ENCODE peak calls at places on chromosomes 13 and 19, in six cellular contexts. H is H9, G is mesenchymal stem cell, T is IMR-90, P is H1, N is trophoblast cell. O is an unnamed sample.
A peak's percentile ranks its signal among the peaks of the same experiment; 100 is the strongest.

GRCh38 chr19:46296722-46297431 is at the start of gene HIF3A:
- DNase-seq in T (no peak), G (peak; percentile 91), N (no peak), H (peak; percentile 96), P (peak; percentile 82), O (peak; percentile 94)

GRCh38 chr13:107365466-107366215 is 797.7 kb upstream of the ARGLU1 start:
- DNase-seq in P (no peak), N (no peak), T (peak; percentile 83), H (no peak), G (peak; percentile 77), O (no peak)

GRCh38 chr19:2261438-2262172 is 5.4 kb upstream of the JSRP1 start:
- DNase-seq in H (no peak), N (no peak), P (no peak), T (no peak), G (no peak), O (no peak)

GRCh38 chr19:7230826-7231225 is 63.4 kb downstream of the INSR start:
- DNase-seq in N (no peak), T (no peak), H (no peak), P (no peak), G (no peak), O (no peak)

GRCh38 chr19:18439025-18439909 is 1.3 kb upstream of the ISYNA1 start:
- DNase-seq in N (peak; percentile 56), G (peak; percentile 63), H (no peak), T (peak; percentile 77), P (no peak), O (no peak)

GRCh38 chr13:96817336-96817941 is 176.8 kb downstream of the OXGR1 start:
- DNase-seq in P (no peak), H (no peak), G (peak; percentile 43), N (no peak), T (peak; percentile 10), O (peak; percentile 23)

GRCh38 chr19:1408300-1409203 is 1.2 kb downstream of the DAZAP1 start:
- DNase-seq in T (peak; percentile 50), G (peak; percentile 66), H (no peak), N (peak; percentile 68), P (no peak), O (peak; percentile 35)

GRCh38 chr13:25118371-25118770 is 22.4 kb downstream of the PABPC3 start:
- DNase-seq in T (no peak), H (no peak), G (no peak), N (no peak), P (no peak), O (no peak)

GRCh38 chr19:9914315-9915207 is 21.8 kb downstream of the OLFM2 start:
- DNase-seq in G (peak; percentile 87), T (peak; percentile 77), P (no peak), H (peak; percentile 87), N (peak; percentile 56), O (peak; percentile 79)

GRCh38 chr13:50268500-50268899 is 253.3 kb downstream of the KCNRG start:
- DNase-seq in T (peak; percentile 5), G (no peak), P (no peak), N (no peak), H (no peak), O (no peak)

GRCh38 chr13:53743906-53744305 is 715.3 kb downstream of the OLFM4 start:
- DNase-seq in P (no peak), H (no peak), G (no peak), T (no peak), N (no peak), O (no peak)

GRCh38 chr13:26847281-26847680 is 86.7 kb upstream of the GPR12 start:
- DNase-seq in G (no peak), H (peak; percentile 48), N (no peak), P (no peak), T (no peak), O (peak; percentile 15)

GRCh38 chr13:48216204-48216711 is 16.7 kb upstream of the ITM2B start:
- DNase-seq in N (no peak), P (no peak), H (no peak), G (no peak), T (no peak), O (no peak)

GRCh38 chr19:3479819-3480215 is 508 bp downstream of the SMIM24 start:
- DNase-seq in T (no peak), N (no peak), G (peak; percentile 37), P (no peak), H (peak; percentile 71), O (no peak)

GRCh38 chr19:932647-933552 is 7.1 kb downstream of the ARID3A start:
- DNase-seq in T (peak; percentile 94), P (no peak), N (peak; percentile 99), G (peak; percentile 95), H (peak; percentile 76), O (no peak)

GRCh38 chr13:35961461-35962220 is 169.5 kb downstream of the DCLK1 start:
- DNase-seq in P (no peak), N (no peak), G (no peak), H (no peak), T (peak; percentile 13), O (no peak)

GRCh38 chr13:50990540-50991506 is 81.2 kb downstream of the RNASEH2B start:
- DNase-seq in T (peak; percentile 69), P (no peak), H (peak; percentile 49), N (no peak), G (peak; percentile 80), O (peak; percentile 27)

DNA sequence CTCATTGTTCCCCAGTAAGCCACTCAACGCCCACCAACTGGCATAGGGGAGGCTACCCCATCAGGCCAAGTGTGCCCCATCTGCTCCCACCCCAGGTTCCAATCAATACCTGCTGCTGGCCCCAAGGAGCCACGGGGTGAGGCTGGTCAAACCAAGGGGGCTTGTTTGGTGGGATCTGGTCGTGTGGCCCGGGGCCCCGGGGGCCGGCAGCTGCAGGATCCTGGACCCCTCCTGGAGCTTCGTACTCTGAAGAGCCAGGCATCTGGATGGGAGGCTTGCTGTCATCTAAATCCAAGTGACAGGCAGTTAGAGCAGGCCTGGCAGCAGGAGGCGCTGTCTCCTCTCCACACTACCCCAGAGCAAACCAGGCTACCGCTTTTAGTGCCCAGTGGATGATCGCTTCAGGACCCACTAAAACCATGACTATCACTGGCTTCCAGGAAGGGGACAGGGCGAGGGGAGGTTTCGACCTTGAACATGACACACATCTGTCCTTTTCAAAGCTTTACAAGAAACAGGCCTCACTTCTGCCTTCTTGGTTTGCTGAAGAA is 14.2 kb downstream of the CHERP start:
- DNase-seq in H (peak; percentile 56), P (no peak), G (peak; percentile 18), T (no peak), N (no peak), O (no peak)
- H4K91ac ChIP-seq in H (no peak overlapping the region), P (no peak overlapping the region), G (no peak overlapping the region), T (no peak overlapping the region), N (no peak overlapping the region), O (no peak overlapping the region)

DNA sequence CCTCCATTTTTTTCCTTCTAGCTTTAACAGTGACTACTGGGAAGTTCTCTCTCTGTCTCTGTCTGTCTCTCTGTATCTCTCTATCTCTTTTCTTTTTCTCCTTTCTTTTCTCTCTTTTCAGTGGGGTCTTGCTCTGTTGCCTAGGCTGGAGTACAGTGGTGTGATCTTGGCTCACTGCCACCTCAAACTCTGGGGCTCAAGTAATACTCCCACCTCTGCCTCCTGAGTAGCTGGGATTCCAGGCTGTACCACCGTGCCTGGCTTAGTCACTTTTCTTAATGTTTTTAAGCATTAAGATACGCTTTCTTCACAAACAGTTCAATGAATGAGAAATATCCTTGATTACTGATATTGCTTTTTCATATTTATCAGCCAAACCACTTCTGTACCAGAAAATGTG is 13.1 kb downstream of the PCCA start:
- DNase-seq in P (no peak), T (no peak), H (no peak), N (no peak), G (no peak), O (no peak)
- H4K91ac ChIP-seq in P (no peak overlapping the region), T (no peak overlapping the region), H (no peak overlapping the region), N (no peak overlapping the region), G (no peak overlapping the region), O (no peak overlapping the region)

DNA sequence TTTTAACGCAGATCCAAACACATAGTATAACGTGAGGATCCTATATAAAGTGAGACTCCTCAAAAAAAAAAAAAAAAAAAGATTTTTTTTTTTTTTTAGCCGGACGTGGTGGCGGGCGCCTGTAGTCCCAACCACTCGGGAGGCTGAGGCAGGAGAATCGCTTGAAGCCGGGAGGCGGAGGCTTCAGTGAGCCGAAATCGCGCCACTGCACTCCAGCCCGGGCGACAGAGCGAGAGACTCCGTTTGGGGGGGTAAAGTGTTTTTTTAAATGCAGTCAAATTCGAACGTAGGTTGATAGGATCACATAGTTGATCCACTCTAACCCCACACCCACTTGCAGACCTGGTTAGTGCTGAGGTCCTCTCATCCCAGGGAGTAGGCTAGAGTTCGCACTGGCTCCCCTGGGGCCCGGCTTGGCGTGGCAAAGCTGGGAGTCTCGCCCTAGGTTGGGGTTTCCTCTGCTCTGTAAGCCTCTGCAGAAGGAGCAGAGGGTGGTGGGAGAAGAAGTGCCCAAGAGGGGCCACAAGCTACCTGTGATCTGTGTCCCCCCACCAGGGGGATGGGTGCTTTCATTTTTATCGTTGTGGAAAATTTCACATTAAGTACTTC is 6.5 kb downstream of the RNF225 start:
- DNase-seq in G (no peak), P (no peak), N (no peak), T (no peak), H (no peak), O (no peak)
- H4K91ac ChIP-seq in G (peak overlapping the region; percentile 66), P (no peak overlapping the region), N (no peak overlapping the region), T (no peak overlapping the region), H (no peak overlapping the region), O (no peak overlapping the region)

DNA sequence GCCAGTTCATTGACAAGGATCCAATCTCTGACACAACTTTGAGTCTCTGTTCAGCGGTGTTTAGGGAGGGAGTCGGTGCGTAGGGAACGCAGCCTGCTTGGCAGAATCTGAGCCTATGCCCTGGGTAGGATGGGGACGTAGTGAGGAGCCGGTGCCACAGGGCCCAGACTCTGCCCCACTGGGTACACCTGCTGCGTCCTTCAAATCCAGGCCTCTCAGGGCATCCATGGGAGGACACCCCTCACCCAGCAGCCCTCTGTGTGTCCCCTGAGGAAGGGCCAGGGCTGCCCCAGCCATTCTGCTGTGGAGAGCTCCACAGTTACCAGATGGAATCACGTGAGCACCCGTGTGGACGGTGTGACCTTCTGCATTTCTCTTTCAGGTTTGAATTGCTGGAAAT is 133.2 kb upstream of the MCF2L start:
- DNase-seq in H (no peak), P (no peak), T (no peak), G (no peak), N (no peak), O (no peak)
- H4K91ac ChIP-seq in H (no peak overlapping the region), P (no peak overlapping the region), T (no peak overlapping the region), G (no peak overlapping the region), N (no peak overlapping the region), O (no peak overlapping the region)

DNA sequence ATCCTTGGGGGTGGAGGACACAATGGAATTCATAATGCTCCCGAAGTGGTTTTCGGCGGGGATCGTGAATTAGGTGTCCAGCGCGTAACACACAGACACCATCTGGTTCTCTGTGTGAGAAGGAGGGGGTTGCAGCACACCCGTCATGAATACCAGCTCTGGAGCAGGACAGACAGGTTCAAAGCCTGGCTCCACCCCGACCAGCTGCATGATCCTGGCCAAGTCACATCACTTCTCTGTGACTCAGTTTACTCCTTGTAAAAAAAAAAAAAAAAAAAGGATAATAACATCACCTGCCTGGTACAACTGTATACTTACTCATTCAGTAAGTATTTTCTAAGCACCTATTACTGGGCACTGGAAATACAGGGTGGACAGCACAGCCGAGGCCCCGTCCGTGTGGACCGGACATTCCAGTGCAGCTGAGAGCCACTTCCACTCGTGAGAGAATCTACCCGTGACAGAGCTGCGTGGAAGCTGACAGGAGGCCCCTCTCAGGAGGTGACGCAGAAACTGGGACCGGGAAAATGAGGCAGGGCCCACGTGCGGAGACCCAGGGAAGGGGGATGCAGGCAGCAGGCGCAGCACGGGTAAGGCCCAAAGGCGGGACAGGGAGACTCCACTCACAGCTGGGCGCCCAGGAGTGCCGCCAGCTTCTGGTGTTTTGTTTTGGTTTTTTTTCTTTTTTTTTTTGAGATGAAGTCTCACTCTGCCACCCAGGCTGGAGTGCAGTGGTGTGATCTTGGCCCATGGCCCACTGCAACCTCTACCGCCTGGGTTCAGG is 12.0 kb downstream of the RDH13 start:
- DNase-seq in P (no peak), N (no peak), H (no peak), T (no peak), G (no peak), O (no peak)
- H4K91ac ChIP-seq in P (no peak overlapping the region), N (no peak overlapping the region), H (no peak overlapping the region), T (no peak overlapping the region), G (peak overlapping the region; percentile 20), O (no peak overlapping the region)

O was measured in neuronal stem cell.